ENCODE peak calls at places on chromosomes 3 and 15, in nine cellular contexts. E is endothelial cell of umbilical vein, S is cardiac muscle cell, V is neural progenitor cell, U is fibroblast of lung, G is colonic mucosa, P is heart left ventricle, Y is A673, W is psoas muscle. B is an unnamed sample. For H3K9me3, the result is how much of the 10 kb centered on the place peaks cover.

GRCh38 chr3:186213946-186214345 is 105.1 kb upstream of the ETV5 start:
- DNase-seq in S (no peak), U (no peak), P (no peak), W (no peak), V (no peak), E (no peak), Y (no peak), G (no peak), B (no peak)

GRCh38 chr3:43238801-43239200 is 47.5 kb upstream of the SNRK start:
- DNase-seq in G (no peak), V (no peak), S (no peak), E (no peak), W (no peak), Y (no peak), U (no peak), P (no peak), B (no peak)

GRCh38 chr15:98737721-98738120 is 89.4 kb downstream of the IGF1R start:
- DNase-seq in V (no peak), E (no peak), W (no peak), U (no peak), G (no peak), P (no peak), Y (no peak), S (no peak), B (no peak)

GRCh38 chr3:52650437-52650836 is 35.3 kb downstream of the PBRM1 start:
- DNase-seq in S (peak), E (no peak), Y (no peak), W (no peak), G (no peak), V (no peak), U (no peak), P (no peak), B (no peak)

GRCh38 chr15:23422946-23423708 is 23.9 kb downstream of the GOLGA6L2 start:
- DNase-seq in S (peak), W (peak), P (peak), U (no peak), E (no peak), G (no peak), V (no peak), Y (no peak), B (no peak)

GRCh38 chr3:156726456-156726855 is 52.1 kb downstream of the TIPARP start:
- DNase-seq in E (no peak), G (no peak), Y (no peak), P (no peak), V (no peak), S (no peak), W (no peak), U (no peak), B (no peak)

GRCh38 chr3:151452346-151452745 is 8.5 kb downstream of the IGSF10 start:
- DNase-seq in G (no peak), W (no peak), V (no peak), S (no peak), U (no peak), Y (no peak), E (no peak), P (no peak), B (no peak)

GRCh38 chr3:124119056-124119721 is 127.3 kb upstream of the ROPN1 start:
- DNase-seq in U (peak), G (no peak), S (peak), W (no peak), V (no peak), Y (no peak), E (peak), P (no peak), B (no peak)

GRCh38 chr15:66704019-66704782 is 2.2 kb downstream of the SMAD6 start:
- DNase-seq in V (no peak), Y (no peak), G (peak), P (peak), U (no peak), E (no peak), S (no peak), W (no peak), B (no peak)

GRCh38 chr3:156472150-156472549 is 82.8 kb downstream of the SSR3 start:
- DNase-seq in Y (peak), U (no peak), W (no peak), V (no peak), P (no peak), S (no peak), G (no peak), E (no peak), B (no peak)

GRCh38 chr3:188099907-188100306 is 54.0 kb upstream of the LPP start:
- DNase-seq in P (no peak), Y (no peak), E (no peak), G (no peak), W (no peak), V (no peak), U (no peak), S (no peak), B (no peak)

GRCh38 chr15:29920515-29920914 is 98.2 kb upstream of the TJP1 start:
- DNase-seq in P (no peak), E (no peak), V (no peak), S (no peak), W (no peak), U (no peak), Y (no peak), G (peak), B (peak)

GRCh38 chr3:177944228-177944661 is 592.0 kb upstream of the KCNMB2 start:
- DNase-seq in W (no peak), E (peak), V (no peak), Y (peak), U (no peak), P (no peak), S (no peak), G (no peak), B (peak)

GRCh38 chr3:29176501-29176900 is 104.4 kb upstream of the RBMS3 start:
- DNase-seq in E (no peak), S (no peak), U (no peak), P (no peak), Y (peak), W (no peak), G (no peak), V (peak), B (no peak)

GRCh38 chr3:134446800-134447199 is 39.0 kb downstream of the ANAPC13 start:
- DNase-seq in V (no peak), U (no peak), G (no peak), S (peak), W (no peak), E (peak), P (no peak), Y (no peak), B (no peak)

GRCh38 chr15:73870700-73871408 is 2.5 kb upstream of the TBC1D21 start:
- DNase-seq in P (peak), G (no peak), S (peak), Y (no peak), E (peak), W (peak), V (no peak), U (no peak), B (peak)

GRCh38 chr3:160801386-160802118 is 45.5 kb downstream of the PPM1L start:
- DNase-seq in U (peak), S (peak), E (no peak), W (peak), G (peak), Y (no peak), P (peak), V (no peak), B (peak)

GRCh38 chr3:23495507-23495906 is 292.4 kb downstream of the UBE2E2 start:
- DNase-seq in V (no peak), W (no peak), Y (no peak), G (no peak), P (no peak), U (no peak), S (peak), E (peak), B (peak)

GRCh38 chr3:84522893-84523292 is 435.9 kb upstream of the CADM2 start:
- DNase-seq in W (no peak), V (no peak), U (no peak), E (no peak), S (no peak), Y (no peak), P (no peak), G (no peak), B (no peak)

GRCh38 chr3:135237371-135237770 is 442.3 kb downstream of the EPHB1 start:
- DNase-seq in V (peak), S (no peak), E (no peak), G (no peak), U (no peak), W (no peak), Y (no peak), P (no peak), B (no peak)

GRCh38 chr15:40869686-40870085 is 4.3 kb downstream of the RHOV start:
- DNase-seq in E (no peak), V (no peak), Y (no peak), S (no peak), P (no peak), W (no peak), G (no peak), U (no peak), B (no peak)

GRCh38 chr3:24598691-24599090 is 104.0 kb upstream of the THRB start:
- DNase-seq in Y (no peak), S (peak), E (peak), U (peak), P (no peak), G (peak), W (no peak), V (no peak), B (peak)

DNA sequence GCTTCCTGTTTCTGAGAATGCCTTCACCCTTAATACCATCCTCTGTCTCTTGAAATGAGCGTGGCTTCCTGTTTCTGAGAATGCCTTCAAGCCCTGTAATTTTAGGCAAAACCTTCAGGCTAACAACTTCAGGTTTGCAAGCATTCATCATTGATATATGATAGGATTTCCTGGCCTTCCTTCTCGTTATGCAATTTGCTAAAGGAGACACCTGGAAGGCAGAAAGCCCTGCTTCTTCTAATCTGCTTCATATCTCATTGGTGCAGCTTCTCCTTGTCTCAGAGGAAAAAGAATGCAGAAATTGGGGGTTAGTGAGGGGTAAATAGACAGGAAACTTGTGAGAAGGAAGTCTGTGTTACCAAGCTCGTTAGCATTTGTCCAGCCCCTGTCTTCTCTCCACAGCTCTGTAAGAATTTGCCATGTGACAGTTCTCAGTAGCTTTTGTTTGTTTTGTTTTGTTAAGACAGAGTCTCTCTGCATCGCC is 7.3 kb downstream of the ARL6IP5 start:
- DNase-seq in E (peak), U (no peak), G (no peak), S (no peak), V (peak), W (no peak), Y (peak), P (no peak), B (no peak)
- H3K4me3 ChIP-seq in E (no peak), U (no peak), G (no peak), S (no peak), V (no peak), W (peak), Y (no peak), P (no peak), B (no peak)

GRCh38 chr3:7518471-7518870 is 657.6 kb downstream of the GRM7 start:
- DNase-seq in E (peak), P (no peak), V (no peak), Y (peak), S (peak), G (no peak), U (peak), W (no peak), B (no peak)
- H3K9me3 ChIP-seq in E (under half), P (under half), V (under half), Y (under half), S (under half), G (under half), U (under half), W (under half), B (under half)

GRCh38 chr3:71432044-71432970 is 151.2 kb downstream of the FOXP1 start:
- DNase-seq in E (no peak), S (no peak), Y (no peak), W (no peak), V (no peak), G (no peak), U (no peak), P (peak), B (no peak)
- H3K4me3 ChIP-seq in E (no peak), S (no peak), Y (no peak), W (no peak), V (no peak), G (no peak), U (no peak), P (no peak), B (no peak)

GRCh38 chr15:25094066-25094465 is 139.3 kb downstream of the SNRPN start:
- DNase-seq in E (no peak), W (no peak), V (no peak), U (no peak), G (no peak), S (no peak), P (no peak), Y (no peak), B (no peak)
- H3K9me3 ChIP-seq in E (under half), W (half or more), V (under half), U (under half), G (under half), S (under half), P (under half), Y (under half), B (under half)

GRCh38 chr3:58387650-58388546 is 45.7 kb downstream of the PDHB start:
- DNase-seq in Y (no peak), V (no peak), U (no peak), S (no peak), W (no peak), G (no peak), P (no peak), E (peak), B (no peak)
- H3K4me3 ChIP-seq in Y (no peak), V (no peak), U (no peak), S (no peak), W (no peak), G (no peak), P (no peak), E (no peak), B (no peak)

DNA sequence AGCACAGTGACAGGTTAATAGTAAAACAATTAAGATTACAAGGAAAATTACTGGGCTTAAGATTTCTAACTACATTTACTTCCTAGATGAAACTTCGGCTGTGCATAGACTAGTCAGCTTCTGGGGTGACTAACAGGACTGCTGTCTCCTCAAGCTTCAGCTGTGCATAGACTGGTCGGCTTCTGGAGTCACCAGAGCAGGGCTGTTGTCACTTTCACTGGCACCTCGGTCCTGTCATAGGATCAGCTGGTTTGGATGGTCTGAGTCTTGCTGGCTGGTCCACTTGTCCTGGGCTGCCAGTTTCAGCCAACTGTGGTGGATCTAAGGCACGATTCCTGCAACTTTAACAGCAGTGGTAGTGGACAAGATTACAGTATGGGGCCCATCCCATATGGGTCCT is 23.8 kb upstream of the ACAD9 start:
- DNase-seq in P (no peak), E (no peak), U (no peak), S (no peak), V (no peak), G (no peak), W (no peak), Y (no peak), B (no peak)
- H3K9me3 ChIP-seq in P (under half), E (under half), U (under half), S (under half), V (under half), G (under half), W (under half), Y (under half), B (under half)

DNA sequence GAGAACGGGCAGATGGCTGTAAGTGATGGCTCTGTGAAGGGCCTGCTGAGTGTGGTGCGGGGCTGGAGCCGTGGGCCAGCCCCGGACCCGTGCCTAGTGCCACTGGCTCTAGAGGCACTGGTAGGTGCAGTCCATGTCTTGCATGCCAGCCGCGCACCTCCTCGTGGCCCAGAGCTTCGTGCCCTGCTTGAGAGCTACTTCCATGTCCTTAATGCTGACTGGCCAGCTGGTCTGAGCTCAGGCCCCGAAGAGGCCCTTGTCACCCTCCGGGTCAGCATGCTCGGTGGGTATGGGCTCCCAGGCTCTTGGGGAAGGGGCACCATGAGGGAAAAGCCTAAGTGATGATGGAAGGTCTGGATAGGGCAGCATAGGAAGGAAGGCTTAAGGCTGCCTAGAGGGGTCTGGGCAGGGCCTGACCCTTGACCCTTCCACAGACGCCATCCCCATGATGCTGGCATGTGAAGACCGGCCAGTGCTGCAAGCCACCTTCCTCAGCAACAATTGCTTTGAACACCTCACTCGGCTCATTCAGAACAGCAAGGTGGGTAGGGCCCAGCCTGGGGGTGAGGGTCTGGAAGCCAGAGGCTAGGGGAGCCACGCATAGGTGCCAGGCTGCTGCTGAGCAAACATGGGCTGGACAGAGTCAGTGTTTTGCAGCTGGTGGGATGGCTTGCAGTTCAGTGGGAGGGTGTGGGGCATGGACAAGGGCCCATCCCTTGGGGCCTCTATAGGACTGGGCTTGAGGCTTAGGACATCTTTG is 12.1 kb downstream of the NBEAL2 start:
- DNase-seq in S (no peak), G (no peak), Y (no peak), P (no peak), V (no peak), W (peak), E (no peak), U (no peak), B (no peak)
- H3K4me3 ChIP-seq in S (no peak), G (no peak), Y (no peak), P (no peak), V (no peak), W (no peak), E (no peak), U (no peak), B (no peak)

GRCh38 chr15:26551473-26551872 is 221.4 kb downstream of the GABRB3 start:
- DNase-seq in S (no peak), Y (no peak), W (no peak), P (no peak), U (no peak), E (no peak), G (no peak), V (no peak), B (no peak)
- H3K9me3 ChIP-seq in S (under half), Y (under half), W (under half), P (under half), U (under half), E (under half), G (under half), V (under half), B (under half)